ENCODE peak calls at places on chromosome 19, in six cellular contexts. One of them, this sample, is unnamed.
A peak's percentile ranks its signal among the peaks of the same experiment; 100 is the strongest.

GRCh38 chr19:16071072-16071691 is 5.1 kb upstream of the TPM4 start:
- DNase-seq in Panc1: no peak
- DNase-seq in RWPE1: no peak
- DNase-seq in testis: no peak
- DNase-seq in fibroblast of lung: no peak
- DNase-seq in thoracic aorta: no peak
- DNase-seq in this sample: no peak

GRCh38 chr19:16381756-16382401 is 57.3 kb downstream of the KLF2 start:
- DNase-seq in Panc1: no peak
- DNase-seq in thoracic aorta: peak; percentile 90
- DNase-seq in fibroblast of lung: peak; percentile 57
- DNase-seq in RWPE1: no peak
- DNase-seq in testis: peak; percentile 68
- DNase-seq in this sample: no peak

GRCh38 chr19:51124216-51124615 is 490 bp upstream of the SIGLEC9 start:
- DNase-seq in fibroblast of lung: no peak
- DNase-seq in Panc1: no peak
- DNase-seq in RWPE1: no peak
- DNase-seq in thoracic aorta: no peak
- DNase-seq in testis: no peak
- DNase-seq in this sample: no peak

GRCh38 chr19:31402529-31402928 is 53.3 kb upstream of the TSHZ3 start:
- DNase-seq in testis: no peak
- DNase-seq in fibroblast of lung: no peak
- DNase-seq in Panc1: no peak
- DNase-seq in RWPE1: no peak
- DNase-seq in thoracic aorta: no peak
- DNase-seq in this sample: no peak

GRCh38 chr19:371501-372160 is 27.0 kb upstream of the MIER2 start:
- DNase-seq in RWPE1: no peak
- DNase-seq in testis: no peak
- DNase-seq in thoracic aorta: no peak
- DNase-seq in Panc1: no peak
- DNase-seq in fibroblast of lung: no peak
- DNase-seq in this sample: no peak

GRCh38 chr19:34481861-34482379 is 362 bp downstream of the WTIP start:
- DNase-seq in thoracic aorta: no peak
- DNase-seq in fibroblast of lung: peak; percentile 64
- DNase-seq in testis: no peak
- DNase-seq in Panc1: no peak
- DNase-seq in RWPE1: peak; percentile 34
- DNase-seq in this sample: no peak

GRCh38 chr19:17654993-17655392 is 33.2 kb downstream of the UNC13A start:
- DNase-seq in testis: no peak
- DNase-seq in fibroblast of lung: no peak
- DNase-seq in RWPE1: peak; percentile 71
- DNase-seq in Panc1: no peak
- DNase-seq in thoracic aorta: no peak
- DNase-seq in this sample: no peak

GRCh38 chr19:4800591-4801081 is 9.1 kb downstream of the FEM1A start:
- DNase-seq in Panc1: no peak
- DNase-seq in thoracic aorta: no peak
- DNase-seq in fibroblast of lung: no peak
- DNase-seq in RWPE1: peak; percentile 64
- DNase-seq in testis: no peak
- DNase-seq in this sample: no peak

GRCh38 chr19:50513746-50514345 is at the start of gene ASPDH:
- DNase-seq in thoracic aorta: no peak
- DNase-seq in RWPE1: no peak
- DNase-seq in fibroblast of lung: no peak
- DNase-seq in testis: no peak
- DNase-seq in Panc1: no peak
- DNase-seq in this sample: no peak

GRCh38 chr19:18435185-18435841 is 2.6 kb downstream of the ISYNA1 start:
- DNase-seq in thoracic aorta: no peak
- DNase-seq in testis: no peak
- DNase-seq in Panc1: no peak
- DNase-seq in fibroblast of lung: no peak
- DNase-seq in RWPE1: no peak
- DNase-seq in this sample: peak; percentile 63

GRCh38 chr19:5038631-5039271 is 69.8 kb downstream of the KDM4B start:
- DNase-seq in testis: no peak
- DNase-seq in fibroblast of lung: peak; percentile 27
- DNase-seq in Panc1: no peak
- DNase-seq in thoracic aorta: no peak
- DNase-seq in RWPE1: no peak
- DNase-seq in this sample: no peak

GRCh38 chr19:53546766-53547541 is 9.0 kb downstream of the ZNF331 start:
- DNase-seq in thoracic aorta: no peak
- DNase-seq in RWPE1: no peak
- DNase-seq in Panc1: no peak
- DNase-seq in fibroblast of lung: peak; percentile 70
- DNase-seq in testis: no peak
- DNase-seq in this sample: no peak

GRCh38 chr19:43798546-43799409 is 3.5 kb downstream of the LYPD5 start:
- DNase-seq in Panc1: no peak
- DNase-seq in testis: no peak
- DNase-seq in fibroblast of lung: no peak
- DNase-seq in RWPE1: peak; percentile 83
- DNase-seq in thoracic aorta: no peak
- DNase-seq in this sample: no peak

GRCh38 chr19:42048992-42049391 is 21.0 kb downstream of the GRIK5 start:
- DNase-seq in Panc1: no peak
- DNase-seq in testis: no peak
- DNase-seq in thoracic aorta: no peak
- DNase-seq in fibroblast of lung: no peak
- DNase-seq in RWPE1: peak; percentile 25
- DNase-seq in this sample: no peak

GRCh38 chr19:45814851-45815481 is at the start of gene RSPH6A:
- DNase-seq in testis: no peak
- DNase-seq in Panc1: no peak
- DNase-seq in thoracic aorta: no peak
- DNase-seq in RWPE1: no peak
- DNase-seq in fibroblast of lung: no peak
- DNase-seq in this sample: no peak

GRCh38 chr19:46357846-46358583 is 11.1 kb downstream of the PPP5C start:
- DNase-seq in testis: no peak
- DNase-seq in thoracic aorta: no peak
- DNase-seq in Panc1: no peak
- DNase-seq in RWPE1: no peak
- DNase-seq in fibroblast of lung: no peak
- DNase-seq in this sample: no peak

GRCh38 chr19:47456721-47457478 is 14.8 kb downstream of the SLC8A2 start:
- DNase-seq in Panc1: no peak
- DNase-seq in RWPE1: no peak
- DNase-seq in thoracic aorta: no peak
- DNase-seq in fibroblast of lung: no peak
- DNase-seq in testis: no peak
- DNase-seq in this sample: no peak

GRCh38 chr19:32067686-32068085 is 277.7 kb upstream of the ZNF507 start:
- DNase-seq in thoracic aorta: no peak
- DNase-seq in RWPE1: no peak
- DNase-seq in testis: no peak
- DNase-seq in Panc1: no peak
- DNase-seq in fibroblast of lung: no peak
- DNase-seq in this sample: no peak

GRCh38 chr19:3131168-3131567 is 4.7 kb upstream of the GNA15 start:
- DNase-seq in fibroblast of lung: no peak
- DNase-seq in thoracic aorta: no peak
- DNase-seq in testis: no peak
- DNase-seq in Panc1: no peak
- DNase-seq in RWPE1: no peak
- DNase-seq in this sample: no peak

GRCh38 chr19:3125900-3126524 is 9.8 kb upstream of the GNA15 start:
- DNase-seq in fibroblast of lung: peak; percentile 14
- DNase-seq in thoracic aorta: no peak
- DNase-seq in RWPE1: no peak
- DNase-seq in Panc1: peak; percentile 24
- DNase-seq in testis: no peak
- DNase-seq in this sample: peak; percentile 62

GRCh38 chr19:3124630-3125029 is 11.2 kb upstream of the GNA15 start:
- DNase-seq in RWPE1: no peak
- DNase-seq in testis: no peak
- DNase-seq in thoracic aorta: no peak
- DNase-seq in fibroblast of lung: no peak
- DNase-seq in Panc1: no peak
- DNase-seq in this sample: no peak

GRCh38 chr19:3132971-3133792 is 2.7 kb upstream of the GNA15 start:
- DNase-seq in fibroblast of lung: no peak
- DNase-seq in Panc1: no peak
- DNase-seq in testis: no peak
- DNase-seq in RWPE1: no peak
- DNase-seq in thoracic aorta: no peak
- DNase-seq in this sample: no peak

GRCh38 chr19:3129112-3129511 is 6.7 kb upstream of the GNA15 start:
- DNase-seq in thoracic aorta: no peak
- DNase-seq in RWPE1: no peak
- DNase-seq in fibroblast of lung: peak; percentile 79
- DNase-seq in Panc1: no peak
- DNase-seq in testis: no peak
- DNase-seq in this sample: no peak
- TF ChIP-seq CTCF in thoracic aorta: no peak
- TF ChIP-seq CTCF in RWPE1: peak; percentile 78
- TF ChIP-seq CTCF in fibroblast of lung: peak; percentile 36
- TF ChIP-seq CTCF in Panc1: no peak
- TF ChIP-seq CTCF in testis: peak; percentile 33
- TF ChIP-seq CTCF in this sample: no peak

DNA sequence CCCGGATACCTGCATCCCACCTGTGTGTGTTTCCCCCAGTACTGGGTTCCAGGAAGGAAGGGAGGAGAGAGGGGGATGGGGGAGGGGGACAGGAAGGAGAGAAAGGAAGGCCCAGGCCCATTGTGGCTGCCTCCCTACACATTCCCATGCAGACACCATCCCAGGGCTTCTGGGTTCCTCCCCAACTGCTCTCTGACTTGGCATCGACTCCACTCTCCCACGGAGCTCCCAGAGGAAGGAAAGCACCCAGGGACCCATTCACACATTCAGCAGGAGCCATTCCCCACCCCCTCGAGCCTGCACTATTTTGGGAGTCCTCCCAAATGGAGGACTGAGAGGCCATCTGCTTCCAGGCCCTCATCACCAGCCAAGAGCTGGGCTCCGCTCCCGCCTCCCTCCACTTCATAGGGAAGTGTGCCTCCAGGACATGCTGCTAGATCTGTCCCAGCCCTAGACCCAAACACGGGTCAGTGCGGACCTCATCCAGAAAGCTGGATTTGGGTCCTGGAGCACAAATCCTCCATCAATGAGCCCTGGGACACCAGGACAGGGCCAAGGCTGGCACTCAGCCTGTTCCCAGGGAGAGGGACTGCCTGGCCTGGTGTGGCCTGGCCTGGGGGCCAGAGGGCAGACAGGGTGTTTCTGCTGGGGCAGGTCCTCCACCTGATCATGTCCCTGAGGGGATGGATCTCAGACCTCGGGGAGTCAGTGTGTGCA is 13.1 kb downstream of the PRR36 start:
- DNase-seq in Panc1: no peak
- DNase-seq in testis: no peak
- DNase-seq in RWPE1: no peak
- DNase-seq in fibroblast of lung: no peak
- DNase-seq in thoracic aorta: no peak
- DNase-seq in this sample: no peak
- H3K27ac ChIP-seq in Panc1: no peak overlapping the region
- H3K27ac ChIP-seq in testis: no peak overlapping the region
- H3K27ac ChIP-seq in RWPE1: peak overlapping the region; percentile 13
- H3K27ac ChIP-seq in fibroblast of lung: no peak overlapping the region
- H3K27ac ChIP-seq in thoracic aorta: no peak overlapping the region
- H3K27ac ChIP-seq in this sample: no peak overlapping the region

DNA sequence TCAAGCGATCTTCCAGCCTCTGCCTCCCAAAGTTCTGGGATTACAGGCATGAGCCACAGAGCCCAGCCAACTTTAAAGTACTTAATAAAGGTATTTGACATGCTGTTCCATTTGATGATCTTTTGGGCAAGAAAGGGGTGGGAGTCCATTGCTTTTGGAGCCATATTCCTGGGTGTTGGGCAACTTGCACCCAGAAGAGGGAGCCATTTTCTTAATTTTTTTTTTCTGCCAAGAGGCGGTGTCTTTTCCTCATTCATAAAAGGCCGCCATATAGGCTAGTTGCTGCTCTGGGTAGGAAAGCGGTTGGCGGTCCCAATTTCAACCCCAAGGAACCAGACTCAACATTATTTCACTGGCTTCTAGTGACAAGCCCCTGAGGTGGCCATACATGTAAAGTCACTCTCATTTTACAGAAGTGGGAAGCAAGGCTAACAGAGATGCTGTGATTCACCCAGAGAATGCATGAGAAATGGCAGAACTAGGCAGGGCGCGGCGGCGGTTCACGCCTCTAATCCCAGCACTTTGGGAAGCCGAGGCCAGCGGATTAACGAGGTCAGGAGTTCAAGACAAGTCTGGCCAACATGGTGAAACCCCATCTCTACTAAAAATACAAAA is 139.6 kb downstream of the CACNA1A start:
- DNase-seq in RWPE1: peak; percentile 58
- DNase-seq in Panc1: no peak
- DNase-seq in testis: no peak
- DNase-seq in thoracic aorta: no peak
- DNase-seq in fibroblast of lung: peak; percentile 31
- DNase-seq in this sample: no peak
- TF ChIP-seq CTCF in RWPE1: peak; percentile 55
- TF ChIP-seq CTCF in Panc1: peak; percentile 68
- TF ChIP-seq CTCF in testis: no peak
- TF ChIP-seq CTCF in thoracic aorta: no peak
- TF ChIP-seq CTCF in fibroblast of lung: peak; percentile 49
- TF ChIP-seq CTCF in this sample: no peak

GRCh38 chr19:48717059-48717395 is 2.5 kb downstream of the MAMSTR start:
- DNase-seq in thoracic aorta: no peak
- DNase-seq in Panc1: no peak
- DNase-seq in fibroblast of lung: peak; percentile 37
- DNase-seq in RWPE1: no peak
- DNase-seq in testis: no peak
- DNase-seq in this sample: no peak
- H3K27ac ChIP-seq in thoracic aorta: no peak overlapping the region
- H3K27ac ChIP-seq in Panc1: peak overlapping the region; percentile 17
- H3K27ac ChIP-seq in fibroblast of lung: no peak overlapping the region
- H3K27ac ChIP-seq in RWPE1: peak overlapping the region; percentile 91
- H3K27ac ChIP-seq in testis: peak overlapping the region; percentile 81
- H3K27ac ChIP-seq in this sample: peak overlapping the region; percentile 3

DNA sequence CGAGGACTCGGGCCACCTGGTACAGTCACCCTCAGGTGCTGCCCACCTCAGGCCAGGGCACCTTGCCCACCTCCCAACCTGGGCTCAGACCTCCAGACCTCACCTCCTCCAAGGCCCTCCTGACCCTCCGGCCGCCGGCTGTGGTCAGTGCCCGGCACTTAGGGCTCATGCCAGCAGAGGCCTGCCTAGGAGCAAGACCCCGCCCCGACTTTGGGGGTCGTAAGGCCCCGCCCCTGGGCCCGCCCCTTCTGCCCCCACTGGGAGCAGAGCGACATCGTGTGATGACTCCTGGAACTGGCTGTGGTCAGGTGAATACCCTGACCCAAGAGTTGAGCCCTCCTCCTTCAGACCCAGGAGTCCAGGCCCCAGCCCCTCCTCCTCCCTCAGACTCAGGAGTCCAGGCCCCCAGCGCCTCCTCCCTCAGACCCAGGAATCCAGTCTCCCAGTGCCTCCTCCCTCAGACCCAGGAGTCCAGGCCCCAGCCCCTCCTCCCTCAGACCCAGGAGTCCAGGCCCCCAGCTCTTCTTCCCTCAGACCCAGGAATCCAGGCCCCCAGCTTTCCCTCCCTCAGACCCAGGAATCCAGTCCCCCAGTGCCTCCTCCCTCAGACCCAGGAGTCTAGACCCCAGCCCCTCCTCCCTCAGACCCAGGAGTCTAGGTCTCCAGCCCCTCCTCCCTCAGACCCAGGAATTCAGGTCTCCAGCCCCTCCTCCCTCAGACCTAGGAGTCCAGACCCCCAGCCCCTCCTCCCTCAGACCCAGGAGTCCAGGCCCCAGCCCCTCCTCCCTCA is at the start of gene SBK2:
- DNase-seq in RWPE1: no peak
- DNase-seq in Panc1: no peak
- DNase-seq in fibroblast of lung: no peak
- DNase-seq in testis: no peak
- DNase-seq in thoracic aorta: no peak
- DNase-seq in this sample: no peak
- TF ChIP-seq CTCF in RWPE1: no peak
- TF ChIP-seq CTCF in Panc1: no peak
- TF ChIP-seq CTCF in fibroblast of lung: no peak
- TF ChIP-seq CTCF in testis: no peak
- TF ChIP-seq CTCF in thoracic aorta: no peak
- TF ChIP-seq CTCF in this sample: no peak

This sample was measured in ovary.